ENCODE peak calls at places on chromosomes 6 and 20, in seven cellular contexts. Y, T, N, O, Z, R and J are unnamed samples.
A peak's percentile ranks its signal among the peaks of the same experiment; 100 is the strongest.

GRCh38 chr6:157381631-157382621 is 936 bp downstream of the ZDHHC14 start:
- DNase-seq in Y (peak; percentile 72), T (peak; percentile 55), N (peak; percentile 31), O (peak; percentile 40), Z (peak; percentile 66), R (peak; percentile 81), J (no peak)

GRCh38 chr6:149235130-149235561 is 82.4 kb upstream of the TAB2 start:
- DNase-seq in Y (no peak), T (no peak), N (peak; percentile 92), O (peak; percentile 97), Z (no peak), R (no peak), J (peak; percentile 42)

GRCh38 chr6:79536969-79537747 is at the start of gene LCA5:
- DNase-seq in Y (peak; percentile 95), T (peak; percentile 98), N (peak; percentile 92), O (peak; percentile 97), Z (peak; percentile 91), R (peak; percentile 89), J (peak; percentile 89)

GRCh38 chr6:116695398-116695797 is 14.4 kb downstream of the KPNA5 start:
- DNase-seq in Y (no peak), T (no peak), N (no peak), O (no peak), Z (no peak), R (no peak), J (no peak)

GRCh38 chr6:73884540-73884939 is 188.5 kb downstream of the CD109 start:
- DNase-seq in Y (no peak), T (no peak), N (no peak), O (no peak), Z (no peak), R (no peak), J (no peak)

GRCh38 chr20:25282796-25283195 is 34.9 kb downstream of the PYGB start:
- DNase-seq in Y (no peak), T (no peak), N (no peak), O (no peak), Z (no peak), R (no peak), J (no peak)

GRCh38 chr20:31712112-31712553 is 10.5 kb downstream of the BCL2L1 start:
- DNase-seq in Y (peak; percentile 43), T (peak; percentile 26), N (peak; percentile 43), O (no peak), Z (no peak), R (no peak), J (no peak)

GRCh38 chr6:37190159-37190535 is 20.2 kb downstream of the PIM1 start:
- DNase-seq in Y (no peak), T (no peak), N (no peak), O (peak; percentile 31), Z (no peak), R (no peak), J (no peak)

GRCh38 chr6:35489995-35490791 is 6.7 kb downstream of the TEAD3 start:
- DNase-seq in Y (peak; percentile 96), T (peak; percentile 86), N (no peak), O (no peak), Z (peak; percentile 88), R (peak; percentile 61), J (no peak)

GRCh38 chr20:4230651-4231050 is 215.3 kb upstream of the RNF24 start:
- DNase-seq in Y (no peak), T (no peak), N (no peak), O (no peak), Z (no peak), R (no peak), J (no peak)

GRCh38 chr6:170231496-170232185 is 59.2 kb downstream of the DLL1 start:
- DNase-seq in Y (no peak), T (no peak), N (no peak), O (no peak), Z (peak; percentile 9), R (no peak), J (no peak)

GRCh38 chr6:47242483-47243386 is 67.0 kb downstream of the TNFRSF21 start:
- DNase-seq in Y (peak; percentile 78), T (peak; percentile 31), N (peak; percentile 87), O (peak; percentile 90), Z (peak; percentile 89), R (peak; percentile 76), J (peak; percentile 73)

GRCh38 chr6:105453968-105454367 is 51.1 kb upstream of the PREP start:
- DNase-seq in Y (no peak), T (no peak), N (no peak), O (no peak), Z (no peak), R (no peak), J (no peak)

GRCh38 chr20:22686097-22686496 is 101.7 kb upstream of the FOXA2 start:
- DNase-seq in Y (no peak), T (peak; percentile 85), N (peak; percentile 82), O (peak; percentile 72), Z (peak; percentile 40), R (peak; percentile 60), J (peak; percentile 8)

GRCh38 chr6:140344149-140344913 is 969.9 kb upstream of the CITED2 start:
- DNase-seq in Y (no peak), T (no peak), N (peak; percentile 65), O (peak; percentile 5), Z (no peak), R (no peak), J (peak; percentile 32)

GRCh38 chr6:43286995-43287716 is 10.9 kb upstream of the SLC22A7 start:
- DNase-seq in Y (no peak), T (peak; percentile 64), N (no peak), O (no peak), Z (no peak), R (no peak), J (no peak)
- TF ChIP-seq CTCF in Y (no peak), T (peak; percentile 72), N (peak; percentile 12), O (peak; percentile 46), Z (peak; percentile 32), R (peak; percentile 17), J (peak; percentile 25)

GRCh38 chr6:139334791-139335446 is 39.5 kb downstream of the CITED2 start:
- DNase-seq in Y (no peak), T (no peak), N (peak; percentile 53), O (peak; percentile 67), Z (no peak), R (no peak), J (peak; percentile 88)

GRCh38 chr6:139336488-139336887 is 38.0 kb downstream of the CITED2 start:
- DNase-seq in Y (no peak), T (no peak), N (no peak), O (no peak), Z (peak; percentile 21), R (no peak), J (no peak)

GRCh38 chr6:139337830-139338229 is 36.6 kb downstream of the CITED2 start:
- DNase-seq in Y (no peak), T (no peak), N (no peak), O (no peak), Z (no peak), R (no peak), J (no peak)

GRCh38 chr6:139336994-139337393 is 37.5 kb downstream of the CITED2 start:
- DNase-seq in Y (no peak), T (no peak), N (no peak), O (no peak), Z (no peak), R (no peak), J (no peak)

GRCh38 chr6:139335447-139336210 is 38.8 kb downstream of the CITED2 start:
- DNase-seq in Y (no peak), T (no peak), N (no peak), O (no peak), Z (no peak), R (no peak), J (no peak)
- H3K4me3 ChIP-seq in Y (no peak overlapping the region), T (no peak overlapping the region), N (no peak overlapping the region), O (no peak overlapping the region), Z (no peak overlapping the region), R (no peak overlapping the region), J (no peak overlapping the region)

DNA sequence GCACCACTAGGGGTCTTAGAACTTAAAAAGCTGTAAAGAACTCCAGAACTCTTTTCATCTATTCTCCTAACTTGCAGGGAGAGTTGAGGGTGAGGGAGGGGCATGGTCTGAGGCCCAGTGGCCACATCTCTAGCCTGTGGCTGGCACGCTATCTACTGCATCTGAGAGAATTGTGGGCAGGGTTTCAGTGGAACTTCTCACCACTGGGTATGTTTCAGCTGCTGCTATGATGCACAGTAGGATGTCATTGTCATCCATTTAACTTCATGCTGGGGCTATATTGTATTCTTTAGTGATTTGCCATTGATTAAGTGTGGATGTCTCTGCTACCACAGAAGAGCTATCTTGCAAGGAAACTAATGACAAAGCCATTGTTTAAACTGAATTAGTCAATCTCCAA is 4.5 kb downstream of the TMEM14A start:
- DNase-seq in Y (no peak), T (peak; percentile 45), N (no peak), O (no peak), Z (no peak), R (no peak), J (no peak)
- TF ChIP-seq CTCF in Y (no peak), T (no peak), N (no peak), O (peak; percentile 2), Z (no peak), R (no peak), J (no peak)

GRCh38 chr20:48795058-48795457 is 32.7 kb downstream of the PREX1 start:
- DNase-seq in Y (no peak), T (no peak), N (no peak), O (no peak), Z (no peak), R (no peak), J (no peak)
- H3K4me3 ChIP-seq in Y (no peak overlapping the region), T (no peak overlapping the region), N (no peak overlapping the region), O (no peak overlapping the region), Z (no peak overlapping the region), R (no peak overlapping the region), J (no peak overlapping the region)

GRCh38 chr20:63858393-63859165 is 2.7 kb upstream of the ABHD16B start:
- DNase-seq in Y (no peak), T (peak; percentile 66), N (no peak), O (peak; percentile 45), Z (peak; percentile 63), R (peak; percentile 70), J (no peak)
- TF ChIP-seq CTCF in Y (peak; percentile 26), T (peak; percentile 66), N (peak; percentile 15), O (peak; percentile 74), Z (peak; percentile 54), R (no peak), J (peak; percentile 34)

DNA sequence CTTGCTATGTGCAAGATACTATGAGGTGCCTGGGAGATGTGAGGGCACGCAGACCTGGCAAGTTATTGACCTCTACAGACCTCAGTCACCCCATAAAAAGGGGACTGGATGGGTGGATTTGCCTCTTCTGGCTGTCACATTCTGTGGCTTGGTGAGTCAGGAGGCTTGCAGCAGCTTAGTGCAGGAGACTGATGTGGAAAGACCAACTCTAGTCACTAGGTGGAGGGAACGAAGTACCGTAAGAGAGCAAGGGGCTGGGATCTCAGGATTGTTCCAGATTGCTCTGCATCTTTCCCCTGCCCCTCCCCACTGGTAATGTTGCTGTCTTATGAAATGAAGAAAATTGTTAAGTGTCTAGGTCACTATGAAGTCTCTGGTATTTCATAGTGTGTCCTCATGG is 3.3 kb downstream of the MAPRE1 start:
- DNase-seq in Y (no peak), T (no peak), N (peak; percentile 50), O (peak; percentile 68), Z (no peak), R (no peak), J (peak; percentile 62)
- H3K4me3 ChIP-seq in Y (no peak overlapping the region), T (no peak overlapping the region), N (no peak overlapping the region), O (no peak overlapping the region), Z (no peak overlapping the region), R (no peak overlapping the region), J (no peak overlapping the region)